ENCODE peak calls at places on chromosomes 11 and 22, in eight cellular contexts. R is nucleus accumbens, X is NCI-H1092, L is hepatic stellate cell, M is T-helper 1 cell, S is SW480, C is BJ, W is amniotic stem cell. V is an unnamed sample.

GRCh38 chr22:30298005-30298701 is 8.8 kb upstream of the CASTOR1 start:
- DNase-seq in R (no peak), X (no peak), L (no peak), M (no peak), S (no peak), C (no peak), W (no peak), V (no peak)

GRCh38 chr11:75014129-75014528 is 25.4 kb downstream of the NEU3 start:
- DNase-seq in R (no peak), X (no peak), L (peak; percentile 54), M (no peak), S (no peak), C (peak; percentile 11), W (peak; percentile 12), V (no peak)

GRCh38 chr11:96168623-96169022 is 174.4 kb downstream of the MAML2 start:
- DNase-seq in R (no peak), X (no peak), L (peak; percentile 70), M (no peak), S (no peak), C (no peak), W (peak; percentile 50), V (no peak)

GRCh38 chr22:29914165-29914564 is 31.2 kb downstream of the MTMR3 start:
- DNase-seq in R (no peak), X (no peak), L (peak; percentile 53), M (no peak), S (no peak), C (peak; percentile 76), W (peak; percentile 58), V (no peak)

GRCh38 chr22:30435674-30436126 is 10.1 kb downstream of the MTFP1 start:
- DNase-seq in R (no peak), X (no peak), L (no peak), M (peak; percentile 59), S (no peak), C (no peak), W (no peak), V (peak; percentile 90)

GRCh38 chr11:8098361-8098760 is 17.4 kb downstream of the TUB start:
- DNase-seq in R (no peak), X (no peak), L (peak; percentile 70), M (no peak), S (no peak), C (no peak), W (no peak), V (no peak)

GRCh38 chr11:111301004-111301839 is 2.9 kb downstream of the POU2AF3 start:
- DNase-seq in R (no peak), X (peak; percentile 95), L (no peak), M (no peak), S (no peak), C (no peak), W (no peak), V (no peak)

GRCh38 chr11:67998150-67999045 is 5.5 kb downstream of the UNC93B1 start:
- DNase-seq in R (no peak), X (no peak), L (no peak), M (no peak), S (peak; percentile 89), C (no peak), W (no peak), V (peak; percentile 27)

GRCh38 chr11:63510360-63511130 is 4.7 kb downstream of the LGALS12 start:
- DNase-seq in R (no peak), X (no peak), L (peak; percentile 53), M (no peak), S (no peak), C (no peak), W (no peak), V (no peak)

GRCh38 chr11:75323609-75324008 is 27.9 kb downstream of the ARRB1 start:
- DNase-seq in R (no peak), X (no peak), L (no peak), M (no peak), S (no peak), C (no peak), W (no peak), V (no peak)

GRCh38 chr11:71212871-71213559 is 39.4 kb downstream of the SHANK2 start:
- DNase-seq in R (no peak), X (no peak), L (peak; percentile 69), M (no peak), S (no peak), C (no peak), W (no peak), V (no peak)